ENCODE peak calls at places on chromosomes 6 and 20, in five cellular contexts. F is cardiac muscle cell, P is tibial nerve, N is heart right ventricle, W is IMR-90. X is an unnamed sample.
A peak's percentile ranks its signal among the peaks of the same experiment; 100 is the strongest.

GRCh38 chr20:34891166-34892062 is 15.0 kb downstream of the ACSS2 start:
- DNase-seq in F (no peak), N (no peak), P (no peak), W (peak; percentile 88), X (no peak)

GRCh38 chr20:25000268-25000801 is 7.8 kb upstream of the APMAP start:
- DNase-seq in W (peak; percentile 44), F (no peak), N (peak; percentile 54), P (peak; percentile 65), X (no peak)

GRCh38 chr20:43017241-43018030 is 172.3 kb downstream of the PTPRT start:
- DNase-seq in F (no peak), W (no peak), N (no peak), P (no peak), X (no peak)

GRCh38 chr20:49603209-49603627 is 35.3 kb upstream of the PTGIS start:
- DNase-seq in W (peak; percentile 45), P (no peak), F (peak; percentile 26), N (no peak), X (no peak)

GRCh38 chr20:57260959-57261357 is 5.5 kb downstream of the BMP7 start:
- DNase-seq in P (no peak), N (no peak), W (peak; percentile 20), F (peak; percentile 63), X (no peak)

GRCh38 chr20:22459754-22460153 is 124.6 kb downstream of the FOXA2 start:
- DNase-seq in P (no peak), W (no peak), F (no peak), N (no peak), X (no peak)

GRCh38 chr6:117275711-117276110 is 10.4 kb downstream of the VGLL2 start:
- DNase-seq in N (no peak), F (no peak), P (no peak), W (no peak), X (no peak)

GRCh38 chr6:74356385-74356784 is 660.4 kb downstream of the CD109 start:
- DNase-seq in W (peak; percentile 25), N (no peak), F (no peak), P (no peak), X (no peak)

GRCh38 chr6:47034919-47035318 is 7.2 kb downstream of the ADGRF1 start:
- DNase-seq in P (no peak), N (no peak), W (peak; percentile 44), F (peak; percentile 76), X (no peak)

GRCh38 chr6:111354751-111355150 is 128.3 kb downstream of the REV3L start:
- DNase-seq in P (no peak), F (no peak), N (no peak), W (no peak), X (no peak)

GRCh38 chr6:18263561-18264337 is 581 bp downstream of the DEK start:
- DNase-seq in P (peak; percentile 45), W (no peak), F (peak; percentile 76), N (peak; percentile 79), X (peak; percentile 59)

GRCh38 chr6:130421567-130421966 is 55.8 kb downstream of the TMEM200A start:
- DNase-seq in P (no peak), F (no peak), W (peak; percentile 91), N (no peak), X (no peak)

GRCh38 chr6:4066029-4066755 is 12.7 kb downstream of the FAM217A start:
- DNase-seq in W (no peak), P (no peak), F (no peak), N (no peak), X (no peak)

GRCh38 chr20:44001667-44002596 is 87.3 kb downstream of the TOX2 start:
- DNase-seq in P (no peak), W (no peak), N (no peak), F (no peak), X (no peak)

GRCh38 chr6:156420172-156420993 is 356.8 kb upstream of the ARID1B start:
- DNase-seq in N (no peak), W (peak; percentile 35), F (no peak), P (no peak), X (no peak)

DNA sequence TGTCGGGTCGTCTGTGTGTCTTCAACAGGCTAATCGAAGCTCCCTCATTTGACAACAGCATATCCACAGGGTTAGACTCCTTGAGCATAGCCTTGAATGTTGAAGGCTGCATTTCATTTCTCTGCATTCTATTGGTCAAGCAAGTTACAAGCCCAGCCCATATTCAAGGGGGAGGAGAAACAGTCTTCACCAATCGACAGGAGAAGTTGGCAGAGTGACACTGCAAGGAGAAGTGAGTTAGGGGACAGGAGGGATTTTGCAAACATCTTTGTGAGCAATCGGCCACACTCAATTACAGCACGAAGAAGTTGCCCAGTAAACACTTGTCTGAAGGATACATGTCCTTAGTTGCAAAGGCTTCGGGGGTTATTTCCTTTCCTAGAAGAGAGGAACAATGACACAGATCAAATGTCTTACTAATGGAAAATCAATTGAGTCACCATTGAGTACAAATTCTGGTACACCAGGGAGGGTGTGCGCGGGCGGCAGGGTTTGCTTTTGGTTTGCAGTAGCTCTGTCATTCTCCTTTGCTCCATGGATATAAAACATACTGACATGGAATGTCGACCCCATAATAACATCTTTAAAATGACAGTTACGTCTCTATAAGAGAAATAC is 60.6 kb upstream of the NT5E start:
- DNase-seq in P (no peak), N (no peak), W (no peak), F (no peak), X (no peak)
- H3K27ac ChIP-seq in P (no peak overlapping the region), N (no peak overlapping the region), W (no peak overlapping the region), F (no peak overlapping the region), X (no peak overlapping the region)

GRCh38 chr6:27924179-27924578 is 12.0 kb upstream of the OR2B2 start:
- DNase-seq in W (no peak), F (no peak), P (no peak), N (no peak), X (no peak)
- H3K27ac ChIP-seq in W (no peak overlapping the region), F (no peak overlapping the region), P (no peak overlapping the region), N (no peak overlapping the region), X (no peak overlapping the region)

DNA sequence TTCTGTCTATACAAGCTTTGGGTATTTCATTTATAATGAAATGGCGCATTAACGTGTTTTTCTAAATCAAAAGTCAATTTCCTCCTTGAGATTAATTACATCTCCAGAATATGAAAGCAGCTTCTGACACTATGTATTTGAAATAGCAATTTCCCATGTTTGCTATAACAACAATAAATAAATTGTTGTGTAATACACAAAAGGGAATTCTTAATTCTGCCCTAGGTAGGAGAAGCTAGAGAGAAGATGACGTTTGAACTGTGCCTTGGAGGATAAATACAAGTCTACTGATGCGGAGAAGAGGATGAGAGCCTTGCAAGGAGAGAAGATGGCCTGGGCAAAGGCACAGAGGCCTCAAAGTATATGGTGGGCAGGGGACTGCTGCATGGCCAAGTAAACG is 7.6 kb upstream of the HLA-DOA start:
- DNase-seq in F (no peak), N (no peak), P (no peak), W (no peak), X (no peak)
- H3K27ac ChIP-seq in F (no peak overlapping the region), N (peak overlapping the region; percentile 93), P (no peak overlapping the region), W (no peak overlapping the region), X (no peak overlapping the region)

GRCh38 chr6:28383235-28384142 is 16.1 kb downstream of the ZSCAN12 start:
- DNase-seq in N (peak; percentile 82), P (peak; percentile 75), W (peak; percentile 93), F (peak; percentile 95), X (peak; percentile 7)
- H3K27ac ChIP-seq in N (peak overlapping the region; percentile 79), P (peak overlapping the region; percentile 36), W (peak overlapping the region; percentile 49), F (peak overlapping the region; percentile 85), X (no peak overlapping the region)

GRCh38 chr6:11412011-11412424 is 125.5 kb upstream of the TMEM170B start:
- DNase-seq in N (no peak), F (no peak), W (peak; percentile 38), P (no peak), X (no peak)
- H3K27ac ChIP-seq in N (peak overlapping the region; percentile 8), F (no peak overlapping the region), W (peak overlapping the region; percentile 65), P (peak overlapping the region; percentile 33), X (no peak overlapping the region)

GRCh38 chr6:105594272-105594671 is 191.4 kb upstream of the PREP start:
- DNase-seq in F (no peak), N (no peak), W (no peak), P (no peak), X (no peak)
- H3K27ac ChIP-seq in F (no peak overlapping the region), N (no peak overlapping the region), W (no peak overlapping the region), P (no peak overlapping the region), X (no peak overlapping the region)

X was measured in substantia nigra.